ENCODE peak calls at places on chromosomes 5 and 9, in seven cellular contexts. W is IMR-90, H is vagina, D is A549, M is stomach, O is upper lobe of left lung, P is body of pancreas. Y is an unnamed sample.

GRCh38 chr5:120516799-120517198 is 52.7 kb downstream of the PRR16 start:
- DNase-seq in M (no peak), D (no peak), H (no peak), W (peak), P (no peak), O (no peak), Y (no peak)

GRCh38 chr9:34343090-34343489 is 13.7 kb downstream of the NUDT2 start:
- DNase-seq in P (peak), H (no peak), M (peak), O (no peak), D (no peak), W (no peak), Y (no peak)

GRCh38 chr9:110575169-110575568 is 4.4 kb downstream of the SVEP1 start:
- DNase-seq in D (no peak), P (no peak), W (no peak), O (no peak), M (no peak), H (no peak), Y (no peak)

GRCh38 chr5:82799346-82800077 is 277.7 kb downstream of the TMEM167A start:
- DNase-seq in H (no peak), W (no peak), O (no peak), D (no peak), P (no peak), M (no peak), Y (no peak)

GRCh38 chr5:172545291-172545761 is 91.0 kb upstream of the SH3PXD2B start:
- DNase-seq in H (no peak), D (no peak), W (no peak), O (no peak), P (no peak), M (no peak), Y (peak)

GRCh38 chr5:141475625-141476131 is at the start of gene PCDHGC3:
- DNase-seq in O (peak), P (peak), W (peak), D (peak), M (peak), H (peak), Y (peak)

GRCh38 chr9:86041331-86041741 is 58.0 kb downstream of the GOLM1 start:
- DNase-seq in P (no peak), H (no peak), D (no peak), M (no peak), W (peak), O (no peak), Y (no peak)

GRCh38 chr9:126611592-126612328 is 2.0 kb upstream of the LMX1B start:
- DNase-seq in H (no peak), O (peak), W (peak), D (peak), M (peak), P (peak), Y (peak)

GRCh38 chr9:82031538-82032280 is 43.1 kb downstream of the SPATA31D1 start:
- DNase-seq in M (no peak), D (no peak), O (peak), H (no peak), P (peak), W (peak), Y (no peak)

GRCh38 chr9:71769175-71770165 is 1.2 kb upstream of the CEMIP2 start:
- DNase-seq in P (peak), O (peak), H (no peak), W (no peak), D (peak), M (peak), Y (peak)

GRCh38 chr5:125987677-125988255 is 435.4 kb upstream of the GRAMD2B start:
- DNase-seq in D (no peak), W (no peak), P (no peak), O (no peak), M (no peak), H (no peak), Y (no peak)

GRCh38 chr9:34185778-34186551 is 7.1 kb downstream of the UBAP1 start:
- DNase-seq in H (no peak), O (peak), D (peak), P (peak), W (peak), M (peak), Y (no peak)

GRCh38 chr5:169827769-169828168 is 152.5 kb downstream of the INSYN2B start:
- DNase-seq in M (no peak), P (no peak), W (peak), D (no peak), H (no peak), O (no peak), Y (no peak)

GRCh38 chr5:176629853-176630680 is at the start of the genes EIF4E1B and SNCB:
- DNase-seq in P (no peak), D (peak), O (no peak), H (no peak), M (no peak), W (no peak), Y (peak)

GRCh38 chr9:14924821-14925220 is 14.6 kb upstream of the FREM1 start:
- DNase-seq in M (no peak), O (no peak), H (no peak), D (no peak), P (no peak), W (peak), Y (no peak)

GRCh38 chr5:127307868-127308267 is 17.3 kb downstream of the MEGF10 start:
- DNase-seq in M (no peak), D (no peak), O (no peak), H (no peak), P (no peak), W (no peak), Y (no peak)

GRCh38 chr9:88995205-88995604 is 3.9 kb downstream of the S1PR3 start:
- DNase-seq in M (no peak), W (no peak), P (no peak), H (peak), D (no peak), O (no peak), Y (no peak)

GRCh38 chr9:78438765-78439164 is 141.8 kb downstream of the PSAT1 start:
- DNase-seq in D (no peak), P (no peak), W (no peak), M (no peak), H (no peak), O (no peak), Y (no peak)

GRCh38 chr9:69468380-69468779 is 143.4 kb downstream of the ENTREP1 start:
- DNase-seq in W (no peak), H (no peak), O (no peak), M (no peak), D (no peak), P (no peak), Y (no peak)

GRCh38 chr5:59356813-59357381 is 536.6 kb downstream of the PDE4D start:
- DNase-seq in D (no peak), W (no peak), M (peak), P (no peak), H (no peak), O (peak), Y (no peak)

GRCh38 chr9:98967257-98967656 is 23.6 kb downstream of the COL15A1 start:
- DNase-seq in O (no peak), H (no peak), P (no peak), M (no peak), D (no peak), W (no peak), Y (no peak)

GRCh38 chr5:127875235-127876021 is 172.2 kb downstream of the CCDC192 start:
- DNase-seq in H (no peak), D (peak), O (peak), M (peak), P (peak), W (peak), Y (no peak)

GRCh38 chr9:83266618-83267543 is 203.9 kb upstream of the RASEF start:
- DNase-seq in M (no peak), P (peak), W (no peak), O (no peak), H (no peak), D (no peak), Y (no peak)

GRCh38 chr5:61659221-61659696 is 327.2 kb downstream of the ZSWIM6 start:
- DNase-seq in W (no peak), M (peak), O (peak), P (peak), H (no peak), D (no peak), Y (peak)

GRCh38 chr5:91486638-91487037 is 103.5 kb upstream of the ARRDC3 start:
- DNase-seq in M (no peak), H (no peak), W (peak), D (peak), O (no peak), P (no peak), Y (no peak)

GRCh38 chr5:179393078-179393477 is 47.8 kb upstream of the ADAMTS2 start:
- DNase-seq in M (peak), P (no peak), H (peak), D (no peak), W (peak), O (no peak), Y (no peak)

GRCh38 chr5:176180781-176181180 is 57.4 kb upstream of the SIMC1 start:
- DNase-seq in H (no peak), O (no peak), D (no peak), P (no peak), M (no peak), W (no peak), Y (no peak)

GRCh38 chr9:100554935-100555401 is 22.9 kb upstream of the CAVIN4 start:
- DNase-seq in M (no peak), W (peak), H (no peak), O (no peak), P (no peak), D (no peak), Y (no peak)

GRCh38 chr5:123120197-123120596 is 31.2 kb downstream of the PRDM6 start:
- DNase-seq in P (no peak), O (no peak), W (no peak), H (no peak), D (peak), M (no peak), Y (no peak)

GRCh38 chr9:20022410-20022809 is 233.6 kb upstream of the SLC24A2 start:
- DNase-seq in P (no peak), D (no peak), M (no peak), O (no peak), H (no peak), W (peak), Y (no peak)

GRCh38 chr5:149240354-149240998 is 31.2 kb upstream of the AFAP1L1 start:
- DNase-seq in M (peak), W (no peak), P (no peak), O (peak), H (no peak), D (no peak), Y (peak)

GRCh38 chr5:176882566-176882900 is 16.6 kb downstream of the HK3 start:
- DNase-seq in P (no peak), D (no peak), O (no peak), H (no peak), W (no peak), M (no peak), Y (no peak)

GRCh38 chr9:35423499-35423898 is 66.4 kb upstream of the RUSC2 start:
- DNase-seq in P (no peak), W (peak), H (no peak), O (no peak), D (no peak), M (no peak), Y (no peak)

GRCh38 chr5:172771439-172772111 is 580 bp upstream of the DUSP1 start:
- DNase-seq in P (peak), O (no peak), H (no peak), M (no peak), W (no peak), D (no peak), Y (peak)

GRCh38 chr5:15248731-15249130 is 251.2 kb upstream of the FBXL7 start:
- DNase-seq in D (no peak), P (no peak), W (no peak), M (no peak), H (no peak), O (no peak), Y (no peak)

GRCh38 chr5:15245913-15246312 is 254.1 kb upstream of the FBXL7 start:
- DNase-seq in H (no peak), D (no peak), M (no peak), P (no peak), W (no peak), O (no peak), Y (no peak)

GRCh38 chr5:15238006-15238405 is 262.0 kb upstream of the FBXL7 start:
- DNase-seq in W (no peak), M (no peak), P (no peak), H (no peak), O (no peak), D (no peak), Y (no peak)

GRCh38 chr5:15241216-15241821 is 258.7 kb upstream of the FBXL7 start:
- DNase-seq in D (no peak), P (no peak), W (peak), H (no peak), M (no peak), O (no peak), Y (no peak)

DNA sequence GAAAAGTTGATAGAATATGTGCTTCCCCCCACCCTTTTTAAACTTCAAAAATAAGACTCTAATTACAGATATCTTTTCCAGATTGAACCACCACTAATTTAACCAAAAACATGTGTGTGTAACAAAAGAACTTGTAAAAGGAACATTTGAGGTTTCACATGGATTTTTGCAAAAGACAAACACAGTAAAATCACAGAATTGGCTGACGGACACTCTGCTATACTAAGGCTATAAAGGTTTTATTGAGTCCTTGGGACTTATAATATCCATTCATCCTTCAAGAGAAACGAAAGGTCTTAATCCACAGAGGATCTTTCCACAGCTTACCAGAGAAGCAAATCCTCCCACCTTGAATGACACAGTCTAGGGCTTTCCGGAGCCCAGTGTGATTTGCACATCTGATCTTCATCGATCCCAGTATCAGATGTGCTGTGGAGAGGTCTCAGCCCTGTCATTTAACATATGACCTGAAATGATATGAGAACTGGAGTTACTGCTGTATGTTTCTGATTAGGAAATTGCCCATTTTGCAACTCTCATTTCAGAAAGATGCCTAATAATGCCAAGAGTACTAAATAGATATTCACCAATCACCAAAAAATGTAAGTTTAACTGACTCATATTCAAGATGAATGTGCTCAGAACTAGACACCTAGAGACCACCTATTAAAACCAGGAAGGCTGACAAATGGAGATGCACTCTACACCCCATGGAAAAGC is 256.5 kb upstream of the FBXL7 start:
- DNase-seq in H (no peak), M (no peak), W (no peak), P (no peak), O (no peak), D (no peak), Y (no peak)
- TF ChIP-seq POLR2A in H (no peak), M (no peak), W (no peak), P (no peak), O (no peak), D (no peak), Y (no peak)

DNA sequence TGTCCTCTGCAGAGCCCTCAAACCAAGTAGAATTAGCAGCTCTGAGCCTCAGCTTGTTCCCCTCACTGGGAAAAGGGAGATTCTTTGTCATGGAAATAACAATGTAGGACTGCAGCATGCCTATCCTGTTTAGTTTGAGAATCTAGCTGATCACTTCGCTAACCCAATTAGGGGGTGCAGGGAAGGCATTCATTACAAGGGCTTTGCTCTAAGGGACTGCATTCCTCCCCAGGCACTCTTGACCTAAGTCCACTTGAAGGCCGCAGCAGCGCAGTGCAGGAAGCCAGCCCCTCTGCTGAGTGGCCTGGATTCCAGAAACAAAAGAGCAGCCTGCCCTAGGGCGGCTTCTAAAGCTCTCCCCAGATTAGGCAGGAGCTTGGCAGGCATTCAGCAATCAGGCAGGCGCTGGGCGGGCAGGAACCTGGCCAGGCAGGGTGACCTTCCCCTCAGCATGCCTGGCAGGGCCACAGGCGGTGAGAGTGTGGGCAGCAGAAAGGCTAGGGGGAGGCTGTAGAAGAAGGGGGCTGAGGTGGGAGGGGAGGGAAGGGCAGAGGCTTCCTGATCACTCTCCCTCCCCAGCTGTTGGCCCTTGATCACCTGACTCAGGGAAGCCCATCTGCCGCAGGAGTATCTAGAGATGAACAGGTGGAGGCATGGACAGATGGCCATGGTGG is 24.8 kb downstream of the CCNJL start:
- DNase-seq in O (peak), P (peak), D (no peak), H (no peak), W (no peak), M (peak), Y (peak)
- H3K4me3 ChIP-seq in O (no peak), P (no peak), D (no peak), H (no peak), W (no peak), M (no peak), Y (no peak)

GRCh38 chr9:129072171-129072570 is 8.7 kb upstream of the DOLPP1 start:
- DNase-seq in W (no peak), H (no peak), D (no peak), P (no peak), O (no peak), M (no peak), Y (no peak)
- TF ChIP-seq POLR2A in W (no peak), H (no peak), D (no peak), P (no peak), O (no peak), M (no peak), Y (no peak)

DNA sequence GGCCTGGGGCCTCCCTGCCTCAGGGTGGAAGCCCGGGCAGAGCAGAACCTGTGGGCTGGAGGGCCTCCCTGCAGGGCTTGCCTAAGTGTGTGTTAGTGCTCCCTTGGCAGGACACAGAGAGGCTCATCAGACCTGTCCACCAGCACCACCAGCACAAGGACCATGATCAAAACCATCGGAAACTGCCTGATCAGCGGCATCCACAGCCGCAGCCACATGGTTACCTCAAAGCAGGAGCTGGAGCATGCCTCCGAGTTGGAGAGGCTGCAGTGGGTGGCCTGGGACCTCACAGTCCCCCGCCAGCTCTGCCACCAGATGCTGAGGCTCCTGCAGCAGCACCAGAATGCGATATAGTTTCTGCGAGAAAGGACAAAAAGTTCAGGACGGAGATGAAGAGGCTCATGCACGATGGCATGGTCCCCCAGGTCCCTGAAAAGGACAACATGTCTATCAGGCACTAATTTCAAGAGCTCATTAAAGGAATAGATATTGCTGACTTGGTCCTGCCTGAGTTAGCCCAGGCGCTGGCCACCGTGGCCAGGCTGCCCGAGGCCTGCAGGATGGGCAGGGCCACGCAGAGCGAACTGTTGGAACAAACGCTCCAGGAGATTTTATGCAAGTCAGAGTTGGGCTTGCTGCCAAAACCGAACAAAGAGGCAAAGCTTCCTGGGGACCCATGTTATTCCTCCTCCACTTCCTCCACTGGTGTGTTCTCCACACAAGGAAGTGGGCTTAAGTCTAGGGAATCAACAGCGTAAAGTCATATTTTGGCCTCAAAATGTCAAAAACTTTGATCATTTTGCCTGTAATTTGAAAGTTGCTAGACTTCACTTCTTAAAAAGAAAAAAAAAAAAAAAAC is 72.5 kb downstream of the PTPDC1 start:
- DNase-seq in H (no peak), W (peak), D (peak), P (peak), M (peak), O (peak), Y (peak)
- H3K4me3 ChIP-seq in H (no peak), W (no peak), D (no peak), P (no peak), M (no peak), O (no peak), Y (no peak)

GRCh38 chr5:37182667-37183066 is 66.5 kb downstream of the CPLANE1 start:
- DNase-seq in H (no peak), M (no peak), D (no peak), O (no peak), W (no peak), P (no peak), Y (no peak)

GRCh38 chr5:37187465-37187977 is 61.7 kb downstream of the CPLANE1 start:
- DNase-seq in W (no peak), P (no peak), D (no peak), H (no peak), M (no peak), O (no peak), Y (no peak)

GRCh38 chr5:37190592-37190991 is 58.6 kb downstream of the CPLANE1 start:
- DNase-seq in M (no peak), H (no peak), W (no peak), P (no peak), D (no peak), O (no peak), Y (no peak)

GRCh38 chr5:37189355-37189754 is 59.8 kb downstream of the CPLANE1 start:
- DNase-seq in W (peak), M (no peak), O (no peak), P (no peak), H (no peak), D (no peak), Y (no peak)

GRCh38 chr5:37184748-37185364 is 64.3 kb downstream of the CPLANE1 start:
- DNase-seq in P (no peak), D (no peak), W (no peak), M (no peak), H (no peak), O (no peak), Y (no peak)
- TF ChIP-seq POLR2A in P (no peak), D (no peak), W (no peak), M (no peak), H (no peak), O (no peak), Y (no peak)

DNA sequence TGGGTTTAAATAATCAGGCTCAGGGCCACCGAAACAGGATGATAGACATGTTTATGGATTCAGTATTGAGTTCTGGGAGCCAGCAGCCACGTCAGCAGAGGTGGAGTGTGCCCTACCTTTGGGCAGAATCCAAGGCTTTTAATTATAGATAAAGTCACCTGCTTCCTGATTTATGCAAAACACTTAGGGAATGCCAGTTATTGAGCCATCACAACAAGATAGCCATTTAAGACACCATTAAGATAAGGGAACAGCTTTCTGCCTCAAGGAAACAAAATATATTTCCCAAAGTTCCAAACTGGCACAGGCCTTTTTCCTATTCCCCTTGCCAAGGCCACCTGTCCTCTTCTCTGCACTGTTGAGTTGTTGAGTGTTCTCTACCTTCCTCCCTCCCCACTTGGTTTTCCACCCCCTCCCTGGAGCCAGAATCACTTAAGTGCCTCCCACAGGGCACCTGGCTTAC is 2.4 kb downstream of the CCL28 start:
- DNase-seq in W (no peak), O (peak), M (peak), H (no peak), D (no peak), P (peak), Y (peak)
- H3K4me3 ChIP-seq in W (no peak), O (no peak), M (no peak), H (no peak), D (no peak), P (no peak), Y (no peak)

Y was measured in Peyer's patch.